ENCODE peak calls at places on chromosomes 6 and 20, in four cellular contexts. Q is adipocyte, X is Caco-2, P is fibroblast of lung. Z is an unnamed sample.

GRCh38 chr6:73156793-73157767 is 68.2 kb downstream of the KHDC1L start:
- DNase-seq in Q (no peak), X (no peak), P (no peak), Z (no peak)

GRCh38 chr6:20900396-20901160 is 366.3 kb downstream of the CDKAL1 start:
- DNase-seq in Q (no peak), X (no peak), P (no peak), Z (no peak)

GRCh38 chr20:22437354-22437753 is 147.0 kb downstream of the FOXA2 start:
- DNase-seq in Q (no peak), X (no peak), P (no peak), Z (no peak)

GRCh38 chr6:55636406-55637102 is 57.6 kb upstream of the HMGCLL1 start:
- DNase-seq in Q (peak; percentile 82), X (no peak), P (peak; percentile 66), Z (no peak)

GRCh38 chr6:18598865-18599264 is 211.7 kb downstream of the RNF144B start:
- DNase-seq in Q (no peak), X (no peak), P (no peak), Z (no peak)

GRCh38 chr20:17460119-17460518 is 71.1 kb downstream of the BFSP1 start:
- DNase-seq in Q (no peak), X (no peak), P (no peak), Z (no peak)

GRCh38 chr6:18055714-18056382 is 66.6 kb downstream of the NHLRC1 start:
- DNase-seq in Q (no peak), X (no peak), P (no peak), Z (no peak)

GRCh38 chr6:167907837-167908681 is 81.3 kb downstream of the AFDN start:
- DNase-seq in Q (peak; percentile 24), X (no peak), P (peak; percentile 32), Z (peak; percentile 60)

GRCh38 chr20:6407163-6407562 is 284.3 kb upstream of the FERMT1 start:
- DNase-seq in Q (no peak), X (no peak), P (no peak), Z (no peak)

GRCh38 chr20:21189761-21190523 is 64.1 kb downstream of the KIZ start:
- DNase-seq in Q (no peak), X (no peak), P (no peak), Z (no peak)

GRCh38 chr6:44667668-44668390 is 280.3 kb downstream of the CDC5L start:
- DNase-seq in Q (no peak), X (peak; percentile 48), P (no peak), Z (peak; percentile 43)

GRCh38 chr6:15420959-15421438 is 175.1 kb downstream of the JARID2 start:
- DNase-seq in Q (no peak), X (no peak), P (no peak), Z (no peak)

GRCh38 chr6:34384305-34385153 is 7.9 kb downstream of the NUDT3 start:
- DNase-seq in Q (no peak), X (no peak), P (peak; percentile 38), Z (no peak)

GRCh38 chr6:126312013-126312665 is 27.8 kb upstream of the CENPW start:
- DNase-seq in Q (no peak), X (no peak), P (no peak), Z (peak; percentile 46)

GRCh38 chr20:49832632-49833327 is 20.2 kb downstream of the SLC9A8 start:
- DNase-seq in Q (peak; percentile 82), X (peak; percentile 63), P (peak; percentile 26), Z (no peak)

GRCh38 chr6:133040025-133040838 is 200.9 kb upstream of the EYA4 start:
- DNase-seq in Q (peak; percentile 66), X (no peak), P (peak; percentile 41), Z (no peak)

GRCh38 chr6:44661221-44661609 is 273.7 kb downstream of the CDC5L start:
- DNase-seq in Q (peak; percentile 77), X (no peak), P (no peak), Z (peak; percentile 23)

GRCh38 chr20:58666702-58667101 is 15.6 kb downstream of the STX16 start:
- DNase-seq in Q (no peak), X (no peak), P (no peak), Z (no peak)

GRCh38 chr6:138403324-138403800 is 661 bp upstream of the HEBP2 start:
- DNase-seq in Q (peak; percentile 54), X (peak; percentile 43), P (peak; percentile 20), Z (peak; percentile 13)

GRCh38 chr20:50138479-50139393 is 14.8 kb downstream of the PEDS1 start:
- DNase-seq in Q (no peak), X (no peak), P (no peak), Z (peak; percentile 75)

GRCh38 chr6:112189494-112189893 is 64.9 kb downstream of the LAMA4 start:
- DNase-seq in Q (peak; percentile 31), X (no peak), P (peak; percentile 50), Z (no peak)

GRCh38 chr20:31567380-31567720 is 37.7 kb upstream of the ID1 start:
- DNase-seq in Q (no peak), X (no peak), P (no peak), Z (no peak)

GRCh38 chr20:31566332-31566657 is 38.8 kb upstream of the ID1 start:
- DNase-seq in Q (no peak), X (no peak), P (no peak), Z (no peak)

GRCh38 chr20:31566658-31567379 is 38.3 kb upstream of the ID1 start:
- DNase-seq in Q (no peak), X (no peak), P (no peak), Z (peak; percentile 71)

GRCh38 chr20:31564284-31564683 is 40.8 kb upstream of the ID1 start:
- DNase-seq in Q (no peak), X (no peak), P (no peak), Z (no peak)

GRCh38 chr20:31565699-31566331 is 39.3 kb upstream of the ID1 start:
- DNase-seq in Q (no peak), X (no peak), P (no peak), Z (peak; percentile 86)
- H3K36me3 ChIP-seq in Q (peaks cover 68% of the 10 kb centered on the region), X (peaks cover 17% of the 10 kb centered on the region), P (peaks cover 32% of the 10 kb centered on the region), Z (peaks cover 2% of the 10 kb centered on the region)

DNA sequence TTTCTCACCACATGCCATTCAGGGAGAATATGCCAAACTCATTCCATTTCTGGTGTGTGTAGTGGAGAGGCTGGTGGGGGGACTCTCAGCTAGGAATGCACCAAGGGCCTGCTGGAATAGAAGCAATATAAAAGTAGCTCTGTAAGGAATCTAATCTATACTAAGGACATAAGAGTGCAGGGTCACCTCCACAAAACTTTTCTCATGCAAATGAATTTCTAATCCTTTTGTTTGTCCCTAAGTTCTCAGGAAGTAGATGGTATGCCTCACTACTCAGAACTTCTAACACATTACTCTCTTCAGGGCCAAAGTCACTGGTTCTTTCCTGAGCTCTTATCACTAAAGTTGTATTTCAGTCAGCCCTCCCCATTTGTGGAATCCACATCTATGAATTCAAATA is 427.2 kb downstream of the C6orf118 start:
- DNase-seq in Q (no peak), X (no peak), P (no peak), Z (no peak)
- H3K9me3 ChIP-seq in Q (no peaks in the 10 kb centered on the region), X (no peaks in the 10 kb centered on the region), P (no peaks in the 10 kb centered on the region), Z (no peaks in the 10 kb centered on the region)

GRCh38 chr20:46801003-46801702 is 91.7 kb downstream of the SLC2A10 start:
- DNase-seq in Q (no peak), X (peak; percentile 28), P (no peak), Z (no peak)
- H3K36me3 ChIP-seq in Q (no peaks in the 10 kb centered on the region), X (no peaks in the 10 kb centered on the region), P (no peaks in the 10 kb centered on the region), Z (no peaks in the 10 kb centered on the region)

GRCh38 chr20:15346657-15347280 is 1009.4 kb upstream of the FLRT3 start:
- DNase-seq in Q (no peak), X (no peak), P (no peak), Z (no peak)

GRCh38 chr20:15342987-15343639 is 1005.7 kb upstream of the FLRT3 start:
- DNase-seq in Q (peak; percentile 39), X (no peak), P (no peak), Z (no peak)

DNA sequence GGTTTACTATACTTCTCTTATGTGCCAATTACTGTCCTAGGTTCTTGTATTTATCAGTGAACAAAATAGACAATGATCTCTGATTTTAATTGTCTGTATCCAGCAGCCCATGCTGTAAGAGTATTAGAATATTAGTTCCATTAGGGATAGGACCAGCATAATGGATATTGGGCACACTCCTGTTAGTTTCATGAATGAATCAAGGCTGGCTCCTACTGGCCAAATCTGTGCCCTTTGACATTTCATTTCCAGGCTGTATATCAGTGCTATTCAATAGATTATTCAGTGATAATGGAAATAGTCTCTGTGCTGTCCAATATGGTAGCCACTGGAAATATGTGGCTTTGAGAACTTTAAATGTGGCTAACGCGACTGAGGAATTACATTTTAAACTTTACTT is 1007.9 kb upstream of the FLRT3 start:
- DNase-seq in Q (no peak), X (no peak), P (no peak), Z (no peak)
- H3K9me3 ChIP-seq in Q (no peaks in the 10 kb centered on the region), X (peaks cover under 1% of the 10 kb centered on the region), P (no peaks in the 10 kb centered on the region), Z (no peaks in the 10 kb centered on the region)

DNA sequence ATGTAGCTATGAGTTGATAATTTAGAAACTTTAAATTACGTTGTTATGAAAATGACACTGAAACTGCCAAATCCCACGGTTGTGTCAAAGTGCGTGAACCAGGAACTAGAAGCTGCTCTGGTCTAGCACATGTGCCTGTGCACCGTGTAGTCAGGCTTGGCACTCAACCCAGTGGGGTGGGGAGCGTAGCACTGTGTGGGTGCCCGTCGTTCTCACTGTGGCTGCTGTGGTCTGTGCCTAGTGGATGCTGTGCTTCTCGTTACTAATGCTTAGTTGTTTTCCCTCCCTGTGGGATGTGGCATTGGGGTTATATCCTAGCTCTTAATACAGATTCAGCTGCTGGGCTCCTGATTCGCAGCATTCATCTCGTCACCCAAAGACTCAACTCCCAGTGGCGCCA is 46.2 kb upstream of the ADIG start:
- DNase-seq in Q (no peak), X (no peak), P (no peak), Z (no peak)
- H3K36me3 ChIP-seq in Q (peaks cover 79% of the 10 kb centered on the region), X (peaks cover 14% of the 10 kb centered on the region), P (peaks cover 11% of the 10 kb centered on the region), Z (peaks cover 12% of the 10 kb centered on the region)

GRCh38 chr6:113930183-113930582 is 40.8 kb downstream of the HDAC2 start:
- DNase-seq in Q (no peak), X (no peak), P (no peak), Z (no peak)
- H3K9me3 ChIP-seq in Q (peaks cover 39% of the 10 kb centered on the region), X (no peaks in the 10 kb centered on the region), P (no peaks in the 10 kb centered on the region), Z (no peaks in the 10 kb centered on the region)

GRCh38 chr20:15792855-15793254 is 780.4 kb downstream of the KIF16B start:
- DNase-seq in Q (no peak), X (no peak), P (no peak), Z (no peak)

GRCh38 chr20:15784020-15784419 is 789.2 kb downstream of the KIF16B start:
- DNase-seq in Q (no peak), X (no peak), P (no peak), Z (no peak)

DNA sequence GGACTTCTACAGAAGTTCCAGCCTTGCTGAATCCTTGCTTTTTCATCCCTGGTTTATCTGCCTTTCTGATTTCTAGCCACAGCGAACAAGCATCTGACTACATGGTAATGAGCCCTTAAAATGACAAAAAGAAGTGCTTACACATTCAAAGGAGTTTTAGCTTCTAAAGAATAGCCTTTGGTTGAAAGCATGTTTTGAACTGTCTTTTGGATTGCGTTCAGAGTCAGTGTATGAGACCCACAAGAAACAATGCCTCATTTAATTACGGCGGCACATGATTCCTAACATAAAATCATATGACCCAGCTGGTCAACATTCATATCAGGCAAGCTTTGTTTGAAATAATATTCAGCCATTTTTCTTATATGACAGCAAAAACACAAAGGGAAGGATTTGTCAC is 784.2 kb downstream of the KIF16B start:
- DNase-seq in Q (peak; percentile 4), X (no peak), P (no peak), Z (no peak)
- H3K36me3 ChIP-seq in Q (no peaks in the 10 kb centered on the region), X (no peaks in the 10 kb centered on the region), P (no peaks in the 10 kb centered on the region), Z (no peaks in the 10 kb centered on the region)

DNA sequence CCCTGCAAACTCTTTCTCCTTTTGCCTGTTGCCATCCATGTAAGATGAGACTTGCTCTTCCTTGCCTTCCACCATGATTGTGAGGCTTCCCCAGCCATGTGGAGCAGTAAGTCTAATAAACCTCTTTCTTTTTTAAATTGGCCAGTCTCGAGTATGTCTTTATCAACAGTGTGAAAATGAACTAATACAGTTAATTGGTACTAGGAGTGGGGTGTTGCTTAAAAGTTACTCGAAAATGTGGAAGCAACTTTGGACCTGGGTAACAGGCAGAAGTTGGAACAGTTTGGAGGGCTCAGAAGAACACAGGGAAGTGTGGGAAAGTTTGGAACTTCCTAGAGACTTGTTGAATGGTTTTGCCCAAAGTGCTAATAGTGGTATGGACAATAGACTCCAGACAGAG is 359.2 kb upstream of the KHDRBS2 start:
- DNase-seq in Q (no peak), X (no peak), P (no peak), Z (no peak)
- H3K9me3 ChIP-seq in Q (peaks cover 18% of the 10 kb centered on the region), X (no peaks in the 10 kb centered on the region), P (no peaks in the 10 kb centered on the region), Z (peaks cover 2% of the 10 kb centered on the region)